ENCODE peak calls at places on chromosomes 6 and 20, in seven cellular contexts. A is Caco-2, E is OCI-LY7, C is left ventricle myocardium inferior, B is tibial nerve, H is heart left ventricle, L is pancreas. N is an unnamed sample.
A peak's percentile ranks its signal among the peaks of the same experiment; 100 is the strongest.

GRCh38 chr6:138162104-138162946 is 586 bp downstream of the ARFGEF3 start:
- DNase-seq in A (no peak), E (no peak), C (no peak), B (peak; percentile 14), H (peak; percentile 54), L (peak; percentile 42), N (no peak)

GRCh38 chr6:166244353-166245045 is 63.7 kb downstream of the PRR18 start:
- DNase-seq in A (no peak), E (no peak), C (no peak), B (no peak), H (no peak), L (no peak), N (no peak)

GRCh38 chr6:159594106-159594749 is 98.8 kb downstream of the SOD2 start:
- DNase-seq in A (no peak), E (no peak), C (no peak), B (no peak), H (no peak), L (no peak), N (no peak)

GRCh38 chr20:41004561-41005360 is 23.9 kb upstream of the TOP1 start:
- DNase-seq in A (no peak), E (peak; percentile 65), C (no peak), B (no peak), H (no peak), L (no peak), N (no peak)

GRCh38 chr20:25672659-25673058 is 24.0 kb downstream of the ZNF337 start:
- DNase-seq in A (no peak), E (no peak), C (no peak), B (no peak), H (no peak), L (no peak), N (no peak)

GRCh38 chr6:30518505-30518850 is 29.2 kb downstream of the HLA-E start:
- DNase-seq in A (no peak), E (peak; percentile 43), C (no peak), B (no peak), H (no peak), L (no peak), N (no peak)

GRCh38 chr6:42313038-42313437 is 95.4 kb upstream of the MRPS10 start:
- DNase-seq in A (no peak), E (no peak), C (no peak), B (no peak), H (no peak), L (no peak), N (no peak)

GRCh38 chr20:46011631-46012482 is 3.1 kb downstream of the MMP9 start:
- DNase-seq in A (peak; percentile 80), E (peak; percentile 65), C (peak; percentile 60), B (no peak), H (peak; percentile 82), L (peak; percentile 30), N (peak; percentile 75)

GRCh38 chr20:2299301-2299700 is 3.5 kb downstream of the TGM3 start:
- DNase-seq in A (peak; percentile 71), E (no peak), C (peak; percentile 25), B (peak; percentile 23), H (peak; percentile 71), L (no peak), N (peak; percentile 65)

GRCh38 chr6:55963301-55963700 is 87.9 kb upstream of the BMP5 start:
- DNase-seq in A (no peak), E (no peak), C (peak; percentile 16), B (no peak), H (no peak), L (no peak), N (no peak)

GRCh38 chr6:45718901-45719300 is 296.8 kb downstream of the CLIC5 start:
- DNase-seq in A (no peak), E (no peak), C (no peak), B (no peak), H (no peak), L (no peak), N (no peak)

GRCh38 chr6:132174919-132175318 is 223.7 kb upstream of the CCN2 start:
- DNase-seq in A (no peak), E (no peak), C (no peak), B (no peak), H (no peak), L (no peak), N (no peak)

GRCh38 chr20:47929368-47930115 is 144.3 kb upstream of the SULF2 start:
- DNase-seq in A (no peak), E (no peak), C (no peak), B (no peak), H (no peak), L (no peak), N (no peak)

GRCh38 chr6:148967546-148967945 is 220.7 kb downstream of the UST start:
- DNase-seq in A (no peak), E (no peak), C (no peak), B (no peak), H (no peak), L (no peak), N (no peak)

GRCh38 chr6:3410385-3411360 is 46.2 kb downstream of the SLC22A23 start:
- DNase-seq in A (peak; percentile 78), E (peak; percentile 79), C (no peak), B (no peak), H (no peak), L (peak; percentile 56), N (peak; percentile 60)

GRCh38 chr6:74073896-74074295 is 377.9 kb downstream of the CD109 start:
- DNase-seq in A (no peak), E (no peak), C (no peak), B (no peak), H (no peak), L (no peak), N (no peak)

GRCh38 chr20:58838174-58838573 is 12.5 kb downstream of the GNAS-AS1 start:
- DNase-seq in A (no peak), E (no peak), C (no peak), B (no peak), H (no peak), L (no peak), N (no peak)

GRCh38 chr6:125748534-125749111 is 809 bp upstream of the HEY2 start:
- DNase-seq in A (no peak), E (no peak), C (no peak), B (no peak), H (no peak), L (no peak), N (no peak)

GRCh38 chr6:142279350-142280180 is 22.2 kb upstream of the ADGRG6 start:
- DNase-seq in A (no peak), E (no peak), C (no peak), B (no peak), H (no peak), L (no peak), N (no peak)

GRCh38 chr6:17971128-17972073 is 16.0 kb downstream of the KIF13A start:
- DNase-seq in A (no peak), E (no peak), C (no peak), B (no peak), H (no peak), L (no peak), N (no peak)

GRCh38 chr6:14375940-14376339 is 258.4 kb downstream of the CD83 start:
- DNase-seq in A (no peak), E (no peak), C (no peak), B (no peak), H (no peak), L (no peak), N (no peak)

GRCh38 chr6:99846021-99846420 is 148.0 kb downstream of the MCHR2 start:
- DNase-seq in A (no peak), E (no peak), C (no peak), B (no peak), H (no peak), L (no peak), N (no peak)

GRCh38 chr6:42864602-42865001 is 14.8 kb upstream of the RPL7L1 start:
- DNase-seq in A (no peak), E (no peak), C (no peak), B (no peak), H (no peak), L (no peak), N (no peak)

GRCh38 chr20:22575087-22575721 is 9.2 kb downstream of the FOXA2 start:
- DNase-seq in A (no peak), E (no peak), C (no peak), B (no peak), H (no peak), L (no peak), N (no peak)

GRCh38 chr6:100803264-100803663 is 77.9 kb downstream of the ASCC3 start:
- DNase-seq in A (no peak), E (no peak), C (no peak), B (no peak), H (no peak), L (no peak), N (no peak)

GRCh38 chr6:167330745-167331144 is 5.9 kb downstream of the TTLL2 start:
- DNase-seq in A (no peak), E (no peak), C (no peak), B (no peak), H (no peak), L (no peak), N (no peak)

GRCh38 chr6:137811121-137811911 is 55.7 kb upstream of the TNFAIP3 start:
- DNase-seq in A (peak; percentile 76), E (peak; percentile 59), C (peak; percentile 33), B (no peak), H (peak; percentile 70), L (peak; percentile 61), N (peak; percentile 72)

GRCh38 chr6:147585256-147585655 is 76.8 kb downstream of the SAMD5 start:
- DNase-seq in A (no peak), E (no peak), C (no peak), B (no peak), H (no peak), L (no peak), N (no peak)

GRCh38 chr6:1335367-1336037 is 23.6 kb downstream of the FOXQ1 start:
- DNase-seq in A (peak; percentile 94), E (no peak), C (no peak), B (no peak), H (peak; percentile 51), L (peak; percentile 89), N (peak; percentile 83)

GRCh38 chr6:166929534-166930189 is 26.7 kb downstream of the RNASET2 start:
- DNase-seq in A (no peak), E (peak; percentile 27), C (no peak), B (no peak), H (no peak), L (no peak), N (no peak)

GRCh38 chr6:44004625-44005506 is 122.4 kb downstream of the MRPL14 start:
- DNase-seq in A (peak; percentile 26), E (peak; percentile 35), C (peak; percentile 50), B (no peak), H (peak; percentile 64), L (peak; percentile 43), N (no peak)
- TF ChIP-seq CTCF in A (peak; percentile 15), E (peak; percentile 56), C (peak; percentile 44), B (peak; percentile 18), H (no peak), L (peak; percentile 22), N (no peak)

GRCh38 chr6:28808383-28808782 is 115.4 kb downstream of the TRIM27 start:
- DNase-seq in A (no peak), E (no peak), C (no peak), B (no peak), H (no peak), L (no peak), N (no peak)
- H3K4me3 ChIP-seq in A (no peak overlapping the region), E (no peak overlapping the region), C (no peak overlapping the region), B (no peak overlapping the region), H (no peak overlapping the region), L (no peak overlapping the region), N (no peak overlapping the region)

GRCh38 chr20:50729925-50730764 is 1.2 kb upstream of the PARD6B start:
- DNase-seq in A (peak; percentile 48), E (no peak), C (no peak), B (no peak), H (no peak), L (no peak), N (no peak)
- H3K4me1 ChIP-seq in A (peaks cover 64% of the 10 kb centered on the region), E (peaks cover 29% of the 10 kb centered on the region), C (peaks cover 45% of the 10 kb centered on the region), B (peaks cover 16% of the 10 kb centered on the region), H (peaks cover 15% of the 10 kb centered on the region), L (peaks cover 43% of the 10 kb centered on the region), N (peaks cover 5% of the 10 kb centered on the region)

GRCh38 chr6:155121699-155122098 is 126.6 kb downstream of the TIAM2 start:
- DNase-seq in A (no peak), E (no peak), C (no peak), B (no peak), H (no peak), L (no peak), N (no peak)
- TF ChIP-seq CTCF in A (no peak), E (no peak), C (no peak), B (no peak), H (no peak), L (no peak), N (no peak)